ENCODE peak calls at places on chromosome 11, in five cellular contexts. One of them, this sample, is unnamed.

GRCh38 chr11:34570584-34570983 is 50.3 kb upstream of the EHF start:
- DNase-seq in stomach: peak; percentile 51
- DNase-seq in endothelial cell of umbilical vein: no peak
- DNase-seq in heart left ventricle: no peak
- DNase-seq in adrenal gland: peak; percentile 73
- DNase-seq in this sample: peak; percentile 38

GRCh38 chr11:32874144-32874543 is 18.5 kb upstream of the QSER1 start:
- DNase-seq in adrenal gland: no peak
- DNase-seq in heart left ventricle: no peak
- DNase-seq in stomach: no peak
- DNase-seq in endothelial cell of umbilical vein: no peak
- DNase-seq in this sample: no peak

GRCh38 chr11:27089746-27090145 is 49.1 kb downstream of the BBOX1 start:
- DNase-seq in adrenal gland: no peak
- DNase-seq in endothelial cell of umbilical vein: no peak
- DNase-seq in stomach: no peak
- DNase-seq in heart left ventricle: no peak
- DNase-seq in this sample: no peak

GRCh38 chr11:83070044-83070877 is 1.4 kb downstream of the RAB30 start:
- DNase-seq in endothelial cell of umbilical vein: peak; percentile 72
- DNase-seq in stomach: no peak
- DNase-seq in heart left ventricle: no peak
- DNase-seq in adrenal gland: peak; percentile 70
- DNase-seq in this sample: peak; percentile 14

GRCh38 chr11:45423036-45423435 is 136.9 kb upstream of the SYT13 start:
- DNase-seq in stomach: no peak
- DNase-seq in endothelial cell of umbilical vein: no peak
- DNase-seq in adrenal gland: peak; percentile 82
- DNase-seq in heart left ventricle: no peak
- DNase-seq in this sample: no peak

GRCh38 chr11:66617148-66617814 is 851 bp downstream of the RBM14 start:
- DNase-seq in endothelial cell of umbilical vein: no peak
- DNase-seq in adrenal gland: peak; percentile 88
- DNase-seq in heart left ventricle: peak; percentile 78
- DNase-seq in stomach: no peak
- DNase-seq in this sample: no peak

GRCh38 chr11:14386895-14387480 is 28.0 kb upstream of the RRAS2 start:
- DNase-seq in heart left ventricle: peak; percentile 32
- DNase-seq in endothelial cell of umbilical vein: peak; percentile 7
- DNase-seq in adrenal gland: peak; percentile 81
- DNase-seq in stomach: no peak
- DNase-seq in this sample: no peak

GRCh38 chr11:94557391-94557790 is 9.8 kb upstream of the PIWIL4 start:
- DNase-seq in adrenal gland: no peak
- DNase-seq in heart left ventricle: no peak
- DNase-seq in endothelial cell of umbilical vein: no peak
- DNase-seq in stomach: no peak
- DNase-seq in this sample: no peak

GRCh38 chr11:78290293-78291176 is 101.8 kb downstream of the USP35 start:
- DNase-seq in heart left ventricle: no peak
- DNase-seq in endothelial cell of umbilical vein: no peak
- DNase-seq in stomach: peak; percentile 28
- DNase-seq in adrenal gland: no peak
- DNase-seq in this sample: no peak

GRCh38 chr11:11533751-11534150 is 88.1 kb downstream of the GALNT18 start:
- DNase-seq in heart left ventricle: no peak
- DNase-seq in adrenal gland: no peak
- DNase-seq in stomach: no peak
- DNase-seq in endothelial cell of umbilical vein: no peak
- DNase-seq in this sample: no peak

GRCh38 chr11:121681536-121681935 is 228.8 kb upstream of the SORL1-AS1 start:
- DNase-seq in stomach: no peak
- DNase-seq in heart left ventricle: no peak
- DNase-seq in adrenal gland: no peak
- DNase-seq in endothelial cell of umbilical vein: no peak
- DNase-seq in this sample: no peak

GRCh38 chr11:113248702-113249490 is 65.5 kb upstream of the TTC12 start:
- DNase-seq in adrenal gland: no peak
- DNase-seq in endothelial cell of umbilical vein: no peak
- DNase-seq in heart left ventricle: no peak
- DNase-seq in stomach: no peak
- DNase-seq in this sample: no peak

GRCh38 chr11:113249786-113250185 is 64.6 kb upstream of the TTC12 start:
- DNase-seq in heart left ventricle: no peak
- DNase-seq in stomach: no peak
- DNase-seq in endothelial cell of umbilical vein: no peak
- DNase-seq in adrenal gland: no peak
- DNase-seq in this sample: no peak

GRCh38 chr11:113253406-113253805 is 61.0 kb upstream of the TTC12 start:
- DNase-seq in adrenal gland: no peak
- DNase-seq in stomach: no peak
- DNase-seq in heart left ventricle: no peak
- DNase-seq in endothelial cell of umbilical vein: no peak
- DNase-seq in this sample: no peak

GRCh38 chr11:113249491-113249763 is 65.0 kb upstream of the TTC12 start:
- DNase-seq in adrenal gland: no peak
- DNase-seq in endothelial cell of umbilical vein: no peak
- DNase-seq in stomach: no peak
- DNase-seq in heart left ventricle: no peak
- DNase-seq in this sample: no peak

DNA sequence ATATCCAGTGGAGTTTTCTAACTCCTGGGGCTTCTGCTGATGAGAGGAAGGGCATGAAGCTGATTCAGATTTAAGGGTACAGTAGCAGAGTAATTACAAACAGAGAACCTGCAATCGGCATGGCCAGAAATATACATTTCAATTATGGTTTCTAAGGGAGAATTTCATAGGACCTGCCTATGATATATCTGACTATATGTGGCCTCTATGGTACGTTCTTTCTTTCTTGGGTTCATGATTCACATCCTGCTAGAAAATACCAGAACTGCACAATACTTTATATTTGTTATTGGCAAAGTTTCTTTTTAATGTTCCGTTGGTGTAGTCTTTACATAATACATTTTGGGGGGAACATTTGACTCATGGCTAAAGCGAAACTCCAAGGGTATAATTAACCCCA is 63.1 kb upstream of the TTC12 start:
- DNase-seq in endothelial cell of umbilical vein: no peak
- DNase-seq in adrenal gland: no peak
- DNase-seq in heart left ventricle: no peak
- DNase-seq in stomach: no peak
- DNase-seq in this sample: no peak
- TF ChIP-seq POLR2A in endothelial cell of umbilical vein: no peak
- TF ChIP-seq POLR2A in adrenal gland: no peak
- TF ChIP-seq POLR2A in heart left ventricle: no peak
- TF ChIP-seq POLR2A in stomach: no peak
- TF ChIP-seq POLR2A in this sample: no peak

DNA sequence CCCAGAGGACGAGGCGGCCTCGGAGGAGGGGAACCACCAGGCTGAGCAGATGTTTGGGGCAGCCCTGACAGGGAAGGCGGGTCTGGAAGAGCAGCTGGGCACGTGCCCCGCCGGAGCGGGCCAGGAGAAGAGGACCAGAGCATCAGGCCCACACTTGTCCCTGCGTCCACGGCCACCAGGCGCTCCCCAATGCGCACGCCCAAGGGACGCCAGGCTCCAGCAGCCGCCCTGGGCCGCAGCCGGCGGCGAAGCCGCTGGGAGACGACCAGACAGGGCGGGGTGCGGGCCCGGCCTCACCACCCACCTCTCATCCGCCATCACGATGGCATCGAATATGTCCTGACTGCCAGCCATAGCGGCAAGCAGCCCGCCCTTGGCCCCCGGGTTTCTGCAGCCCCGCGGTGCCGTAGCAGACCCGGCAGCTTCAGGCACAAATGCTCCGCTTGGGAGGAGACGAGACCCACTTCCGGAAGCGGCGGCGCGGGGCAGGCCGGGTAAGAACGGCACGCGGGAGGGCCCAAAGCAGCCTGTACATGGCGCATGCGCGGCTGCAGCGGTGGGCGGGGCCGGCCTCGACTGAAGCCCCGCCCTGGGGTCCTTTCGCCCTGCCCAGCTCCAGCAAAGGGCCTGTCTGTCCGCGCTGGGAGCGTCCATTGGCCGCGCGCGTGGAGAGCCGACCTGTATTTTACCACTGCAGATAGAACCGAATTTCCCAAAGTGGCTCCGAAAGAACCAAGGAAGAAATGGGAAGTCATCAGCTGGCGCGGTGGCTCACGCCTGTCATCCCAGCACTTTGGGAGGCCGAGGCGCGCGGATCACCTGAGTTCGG is at the start of gene LTO1:
- DNase-seq in endothelial cell of umbilical vein: peak; percentile 97
- DNase-seq in heart left ventricle: peak; percentile 96
- DNase-seq in adrenal gland: peak; percentile 98
- DNase-seq in stomach: peak; percentile 98
- DNase-seq in this sample: peak; percentile 92
- TF ChIP-seq POLR2A in endothelial cell of umbilical vein: peak; percentile 93
- TF ChIP-seq POLR2A in heart left ventricle: no peak
- TF ChIP-seq POLR2A in adrenal gland: peak; percentile 67
- TF ChIP-seq POLR2A in stomach: no peak
- TF ChIP-seq POLR2A in this sample: peak; percentile 77

DNA sequence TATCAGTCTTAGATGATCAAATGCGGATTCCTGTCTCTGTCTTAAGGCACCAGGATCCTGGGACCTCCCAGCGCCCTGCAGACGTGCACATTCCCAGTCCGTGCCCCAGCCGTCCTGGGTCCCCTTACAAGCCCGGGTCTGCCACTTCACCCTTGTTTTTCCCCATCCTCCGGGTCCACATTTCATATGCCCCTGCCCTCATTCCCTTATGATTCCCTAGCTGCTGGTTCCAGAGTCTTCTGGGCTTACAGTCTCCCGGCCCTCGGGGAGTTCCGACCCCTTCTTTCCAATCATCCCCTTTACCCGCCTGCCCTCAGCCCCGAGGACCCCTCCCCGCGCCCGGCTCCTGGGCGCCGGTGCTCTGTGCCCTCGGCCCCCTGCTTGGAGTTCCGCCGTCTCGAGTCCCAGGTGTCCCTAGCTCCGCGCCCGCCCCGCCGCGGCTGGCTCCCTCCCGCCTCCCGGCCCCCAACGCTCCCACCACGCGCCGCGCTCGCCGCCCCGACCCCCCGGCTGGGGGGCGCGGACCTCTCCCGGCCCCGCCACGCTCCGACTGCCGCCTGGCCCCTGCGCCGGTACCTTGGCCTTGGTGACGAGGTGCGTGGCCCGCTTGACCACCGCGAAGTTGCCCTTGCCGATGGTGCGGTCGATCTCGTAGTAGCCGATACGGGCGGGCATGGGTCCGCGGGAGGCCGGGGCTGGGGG is 510 bp downstream of the SIK3 start:
- DNase-seq in heart left ventricle: peak; percentile 62
- DNase-seq in endothelial cell of umbilical vein: peak; percentile 42
- DNase-seq in stomach: peak; percentile 35
- DNase-seq in adrenal gland: peak; percentile 69
- DNase-seq in this sample: no peak
- TF ChIP-seq POLR2A in heart left ventricle: no peak
- TF ChIP-seq POLR2A in endothelial cell of umbilical vein: no peak
- TF ChIP-seq POLR2A in stomach: no peak
- TF ChIP-seq POLR2A in adrenal gland: no peak
- TF ChIP-seq POLR2A in this sample: no peak

DNA sequence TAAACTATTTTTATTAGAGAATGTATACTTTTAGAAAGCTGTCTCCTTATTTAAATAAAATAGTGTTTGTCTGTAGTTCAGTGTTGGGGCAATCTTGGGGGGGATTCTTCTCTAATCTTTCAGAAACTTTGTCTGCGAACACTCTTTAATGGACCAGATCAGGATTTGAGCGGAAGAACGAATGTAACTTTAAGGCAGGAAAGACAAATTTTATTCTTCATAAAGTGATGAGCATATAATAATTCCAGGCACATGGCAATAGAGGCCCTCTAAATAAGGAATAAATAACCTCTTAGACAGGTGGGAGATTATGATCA is 4.7 kb downstream of the MALAT1 start:
- DNase-seq in endothelial cell of umbilical vein: no peak
- DNase-seq in heart left ventricle: no peak
- DNase-seq in adrenal gland: no peak
- DNase-seq in stomach: no peak
- DNase-seq in this sample: no peak
- TF ChIP-seq POLR2A in endothelial cell of umbilical vein: no peak
- TF ChIP-seq POLR2A in heart left ventricle: no peak
- TF ChIP-seq POLR2A in adrenal gland: no peak
- TF ChIP-seq POLR2A in stomach: no peak
- TF ChIP-seq POLR2A in this sample: no peak

DNA sequence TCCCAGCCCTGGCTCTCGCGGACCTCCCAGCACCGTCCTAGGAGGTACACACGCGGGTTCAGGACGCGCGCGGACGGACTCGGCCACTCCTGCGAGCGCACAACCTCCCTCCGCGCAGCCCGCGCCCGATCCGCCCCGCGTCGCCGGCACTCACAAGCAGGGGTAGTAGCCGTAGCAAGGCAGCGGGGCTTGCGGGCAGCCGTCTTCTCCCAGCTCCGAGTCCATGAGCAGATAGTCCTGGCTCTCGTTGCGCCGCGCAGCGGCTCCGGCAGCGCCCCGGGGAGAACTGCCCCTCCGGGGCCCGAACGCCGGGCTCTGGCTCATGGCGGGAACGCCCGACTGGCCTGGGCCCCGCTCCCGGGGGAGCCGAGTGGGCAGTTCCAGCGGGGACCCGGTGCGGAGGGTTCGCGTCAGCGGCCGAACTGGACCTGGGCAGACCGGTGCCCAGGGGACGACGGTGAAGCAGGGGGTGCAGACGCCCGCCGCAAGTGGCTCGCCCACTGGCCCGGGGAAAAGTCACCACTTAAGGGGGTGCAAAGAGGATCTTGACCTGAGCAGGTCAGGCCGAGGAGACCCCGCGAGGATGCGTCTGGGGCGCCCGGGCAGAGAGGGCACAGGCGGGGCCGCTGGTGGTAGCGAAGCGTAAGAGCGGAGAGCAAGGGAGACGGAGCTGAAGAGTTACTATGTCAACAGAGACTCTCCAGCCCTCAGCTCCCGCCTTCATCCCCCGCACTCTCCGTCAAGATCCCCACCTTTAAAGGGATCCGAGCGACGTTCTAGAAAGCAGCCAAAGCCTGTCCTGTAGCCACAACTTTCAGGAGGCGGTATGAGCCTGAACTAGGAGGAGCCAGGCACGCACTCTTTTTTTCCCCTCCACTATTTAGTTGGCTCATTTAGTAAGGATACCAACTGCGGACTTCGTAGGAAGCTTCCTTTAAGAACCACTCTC is at the start of gene TRPC6:
- DNase-seq in heart left ventricle: peak; percentile 17
- DNase-seq in endothelial cell of umbilical vein: no peak
- DNase-seq in adrenal gland: no peak
- DNase-seq in stomach: no peak
- DNase-seq in this sample: no peak
- TF ChIP-seq POLR2A in heart left ventricle: no peak
- TF ChIP-seq POLR2A in endothelial cell of umbilical vein: no peak
- TF ChIP-seq POLR2A in adrenal gland: no peak
- TF ChIP-seq POLR2A in stomach: no peak
- TF ChIP-seq POLR2A in this sample: no peak

GRCh38 chr11:73141031-73141308 is 1.1 kb downstream of the FCHSD2 start:
- DNase-seq in endothelial cell of umbilical vein: no peak
- DNase-seq in stomach: no peak
- DNase-seq in adrenal gland: peak; percentile 63
- DNase-seq in heart left ventricle: peak; percentile 33
- DNase-seq in this sample: peak; percentile 36

GRCh38 chr11:73145986-73146575 is 4.0 kb upstream of the FCHSD2 start:
- DNase-seq in stomach: peak; percentile 63
- DNase-seq in endothelial cell of umbilical vein: no peak
- DNase-seq in adrenal gland: no peak
- DNase-seq in heart left ventricle: no peak
- DNase-seq in this sample: no peak

GRCh38 chr11:73141309-73142127 is 600 bp downstream of the FCHSD2 start:
- DNase-seq in stomach: peak; percentile 63
- DNase-seq in endothelial cell of umbilical vein: peak; percentile 79
- DNase-seq in adrenal gland: peak; percentile 84
- DNase-seq in heart left ventricle: peak; percentile 83
- DNase-seq in this sample: peak; percentile 62

GRCh38 chr11:73142128-73142377 is at the start of gene FCHSD2:
- DNase-seq in stomach: no peak
- DNase-seq in endothelial cell of umbilical vein: no peak
- DNase-seq in adrenal gland: no peak
- DNase-seq in heart left ventricle: no peak
- DNase-seq in this sample: no peak

GRCh38 chr11:73143126-73143838 is 1.2 kb upstream of the FCHSD2 start:
- DNase-seq in heart left ventricle: no peak
- DNase-seq in endothelial cell of umbilical vein: peak; percentile 57
- DNase-seq in adrenal gland: no peak
- DNase-seq in stomach: no peak
- DNase-seq in this sample: no peak
- TF ChIP-seq POLR2A in heart left ventricle: no peak
- TF ChIP-seq POLR2A in endothelial cell of umbilical vein: no peak
- TF ChIP-seq POLR2A in adrenal gland: no peak
- TF ChIP-seq POLR2A in stomach: no peak
- TF ChIP-seq POLR2A in this sample: no peak